ENCODE peak calls at places on chromosomes 5 and 9, in ten cellular contexts. S, X, E, O, K, P, W, H, U and Y are unnamed samples.

GRCh38 chr9:100394819-100395218 is 32.1 kb upstream of the MSANTD3 start:
- DNase-seq in P (peak; percentile 9), O (no peak), E (no peak), S (no peak), W (no peak), H (no peak), X (no peak), K (no peak), U (no peak), Y (no peak)

GRCh38 chr9:137478613-137479314 is 19.6 kb upstream of the NSMF start:
- DNase-seq in S (no peak), E (no peak), U (no peak), H (no peak), X (no peak), O (no peak), P (no peak), K (no peak), W (no peak), Y (no peak)

GRCh38 chr5:89315194-89315593 is 432.2 kb upstream of the MEF2C start:
- DNase-seq in X (no peak), K (peak; percentile 77), P (no peak), S (no peak), H (no peak), W (no peak), O (no peak), E (no peak), U (no peak), Y (no peak)

GRCh38 chr9:22079873-22080341 is 70.8 kb upstream of the CDKN2B start:
- DNase-seq in U (no peak), X (no peak), K (peak; percentile 65), W (peak; percentile 74), P (peak; percentile 93), H (peak; percentile 76), O (no peak), E (peak; percentile 40), S (no peak), Y (peak; percentile 3)

GRCh38 chr9:125409217-125409636 is 147.6 kb downstream of the GAPVD1 start:
- DNase-seq in S (no peak), U (peak; percentile 57), O (no peak), P (no peak), X (no peak), H (no peak), E (no peak), K (no peak), W (no peak), Y (no peak)

GRCh38 chr9:38119570-38119969 is 50.5 kb upstream of the SHB start:
- DNase-seq in K (no peak), O (no peak), E (no peak), P (no peak), W (no peak), S (no peak), H (no peak), X (no peak), U (peak; percentile 16), Y (no peak)

GRCh38 chr9:109253637-109254284 is 67.1 kb downstream of the EPB41L4B start:
- DNase-seq in P (peak; percentile 93), H (peak; percentile 78), X (no peak), S (no peak), U (peak; percentile 56), E (no peak), O (no peak), W (no peak), K (no peak), Y (no peak)

GRCh38 chr5:125198270-125198974 is 452.0 kb upstream of the ZNF608 start:
- DNase-seq in P (peak; percentile 21), K (peak; percentile 79), H (peak; percentile 96), S (peak; percentile 27), X (no peak), O (no peak), U (no peak), W (no peak), E (no peak), Y (no peak)

GRCh38 chr5:39394946-39395345 is 29.8 kb downstream of the DAB2 start:
- DNase-seq in U (no peak), O (no peak), S (no peak), X (no peak), K (peak; percentile 76), E (no peak), P (peak; percentile 92), H (peak; percentile 62), W (no peak), Y (no peak)

GRCh38 chr5:115857621-115858349 is 16.1 kb downstream of the AP3S1 start:
- DNase-seq in S (no peak), O (no peak), W (no peak), E (no peak), P (peak; percentile 61), U (peak; percentile 43), X (no peak), K (no peak), H (peak; percentile 73), Y (no peak)

GRCh38 chr5:168282120-168282519 is 9.3 kb upstream of the WWC1 start:
- DNase-seq in U (peak; percentile 48), E (no peak), W (no peak), O (no peak), H (no peak), K (peak; percentile 69), X (no peak), P (no peak), S (no peak), Y (no peak)

GRCh38 chr5:173881811-173882575 is 6.2 kb upstream of the CPEB4 start:
- DNase-seq in O (no peak), S (no peak), X (no peak), P (peak; percentile 56), U (no peak), E (no peak), H (no peak), W (no peak), K (no peak), Y (no peak)

GRCh38 chr5:9467199-9468069 is 78.4 kb downstream of the SEMA5A start:
- DNase-seq in U (no peak), S (no peak), O (peak; percentile 61), H (no peak), X (no peak), W (no peak), P (peak; percentile 89), E (no peak), K (no peak), Y (no peak)

GRCh38 chr5:20276061-20276958 is 288.3 kb upstream of the CDH18 start:
- DNase-seq in X (no peak), E (no peak), W (no peak), P (peak; percentile 93), U (peak; percentile 91), S (no peak), H (peak; percentile 49), O (no peak), K (peak; percentile 82), Y (no peak)

GRCh38 chr5:140223567-140223966 is 48.6 kb downstream of the CYSTM1 start:
- DNase-seq in O (no peak), S (no peak), P (no peak), E (no peak), U (no peak), K (no peak), W (no peak), H (no peak), X (no peak), Y (no peak)

GRCh38 chr9:76917299-76917698 is 11.4 kb upstream of the PRUNE2 start:
- DNase-seq in S (no peak), O (no peak), K (no peak), E (no peak), X (no peak), W (no peak), P (no peak), H (no peak), U (no peak), Y (no peak)

GRCh38 chr9:127521919-127522304 is 70.6 kb downstream of the LRSAM1 start:
- DNase-seq in E (no peak), X (no peak), P (peak; percentile 63), S (no peak), K (no peak), W (no peak), O (no peak), U (no peak), H (no peak), Y (no peak)

GRCh38 chr5:31886206-31886605 is 247.3 kb downstream of the PDZD2 start:
- DNase-seq in U (no peak), X (no peak), H (no peak), P (no peak), K (no peak), W (no peak), E (no peak), S (no peak), O (no peak), Y (no peak)